ENCODE peak calls at places on chromosomes 7 and 10, in five cellular contexts. G is endothelial cell of umbilical vein; O is naive thymus-derived CD4-positive, alpha-beta T cell; I is fibroblast of lung; E is HCT116. R is an unnamed sample.

GRCh38 chr10:13327516-13327915 is 20.6 kb downstream of the SEPHS1 start:
- DNase-seq in G (peak; percentile 28), O (no peak), I (no peak), E (no peak), R (no peak)

GRCh38 chr10:72660220-72660619 is 31.7 kb upstream of the MCU start:
- DNase-seq in G (no peak), O (no peak), I (no peak), E (no peak), R (no peak)

GRCh38 chr7:57250801-57251200 is 118.6 kb upstream of the ZNF479 start:
- DNase-seq in G (no peak), O (no peak), I (no peak), E (no peak), R (no peak)

GRCh38 chr10:3538291-3538849 is 246.6 kb downstream of the KLF6 start:
- DNase-seq in G (peak; percentile 31), O (no peak), I (no peak), E (no peak), R (no peak)

GRCh38 chr10:44352316-44353127 is 32.4 kb downstream of the CXCL12 start:
- DNase-seq in G (no peak), O (no peak), I (peak; percentile 74), E (no peak), R (peak; percentile 59)

GRCh38 chr7:22551768-22552513 is 52.0 kb upstream of the STEAP1B start:
- DNase-seq in G (no peak), O (no peak), I (no peak), E (no peak), R (no peak)

GRCh38 chr7:147535619-147536200 is 1054.9 kb upstream of the C7orf33 start:
- DNase-seq in G (no peak), O (no peak), I (peak; percentile 26), E (no peak), R (peak; percentile 51)

GRCh38 chr10:63707254-63707910 is 186.2 kb downstream of the REEP3 start:
- DNase-seq in G (peak; percentile 99), O (no peak), I (peak; percentile 100), E (peak; percentile 98), R (peak; percentile 96)

GRCh38 chr10:78411716-78412115 is 378.1 kb downstream of the RPS24 start:
- DNase-seq in G (no peak), O (no peak), I (no peak), E (no peak), R (no peak)

GRCh38 chr10:23065549-23065948 is 29.8 kb upstream of the MSRB2 start:
- DNase-seq in G (peak; percentile 6), O (no peak), I (peak; percentile 78), E (no peak), R (peak; percentile 68)

GRCh38 chr10:75231672-75232581 is 3.8 kb downstream of the COMTD1 start:
- DNase-seq in G (no peak), O (peak; percentile 18), I (no peak), E (no peak), R (no peak)

GRCh38 chr10:88091490-88092061 is 228.2 kb downstream of the PTEN start:
- DNase-seq in G (no peak), O (peak; percentile 64), I (no peak), E (no peak), R (no peak)

GRCh38 chr7:158369290-158369689 is 218.3 kb downstream of the PTPRN2 start:
- DNase-seq in G (no peak), O (no peak), I (no peak), E (no peak), R (no peak)

GRCh38 chr10:99834410-99834809 is 52.0 kb downstream of the ABCC2 start:
- DNase-seq in G (no peak), O (no peak), I (peak; percentile 21), E (peak; percentile 12), R (peak; percentile 42)

GRCh38 chr7:110156511-110156910 is 934.4 kb upstream of the LRRN3 start:
- DNase-seq in G (no peak), O (no peak), I (no peak), E (no peak), R (no peak)

GRCh38 chr7:29337628-29338116 is 143.1 kb downstream of the CHN2 start:
- DNase-seq in G (no peak), O (no peak), I (no peak), E (no peak), R (no peak)

GRCh38 chr7:33982425-33982786 is 77.1 kb downstream of the BMPER start:
- DNase-seq in G (peak; percentile 41), O (no peak), I (peak; percentile 68), E (peak; percentile 33), R (peak; percentile 49)

GRCh38 chr10:14652067-14652466 is 122.6 kb downstream of the FAM107B start:
- DNase-seq in G (peak; percentile 16), O (no peak), I (no peak), E (no peak), R (peak; percentile 65)

GRCh38 chr7:138961159-138961558 is 20.0 kb downstream of the KIAA1549 start:
- DNase-seq in G (peak; percentile 39), O (no peak), I (peak; percentile 80), E (no peak), R (no peak)

GRCh38 chr7:151632750-151633515 is 113.2 kb upstream of the RHEB start:
- DNase-seq in G (peak; percentile 34), O (peak; percentile 65), I (peak; percentile 35), E (no peak), R (no peak)

DNA sequence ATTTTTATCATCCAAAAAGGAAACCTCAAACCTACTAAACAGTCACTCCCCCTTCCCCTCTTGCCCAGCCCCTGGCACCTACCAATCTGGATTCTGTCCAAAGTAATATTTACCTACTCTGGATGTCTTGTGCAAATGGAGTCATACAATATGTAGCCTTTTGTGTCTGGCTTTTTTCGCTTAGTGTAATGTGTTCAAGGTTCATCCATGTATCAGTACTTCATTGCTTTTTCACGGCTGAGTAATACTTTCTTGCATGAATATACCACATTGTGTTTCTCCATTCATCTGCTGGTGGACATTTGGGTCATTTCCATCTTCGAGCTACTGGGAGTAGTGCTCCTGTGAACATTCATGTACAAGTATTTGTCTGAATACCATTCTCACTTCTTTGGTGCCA is 113.6 kb downstream of the EEPD1 start:
- DNase-seq in G (no peak), O (no peak), I (no peak), E (no peak), R (no peak)
- H3K4me1 ChIP-seq in G (no peaks in the 10 kb centered on the region), O (peaks cover 4% of the 10 kb centered on the region), I (no peaks in the 10 kb centered on the region), E (no peaks in the 10 kb centered on the region), R (peaks cover 42% of the 10 kb centered on the region)

DNA sequence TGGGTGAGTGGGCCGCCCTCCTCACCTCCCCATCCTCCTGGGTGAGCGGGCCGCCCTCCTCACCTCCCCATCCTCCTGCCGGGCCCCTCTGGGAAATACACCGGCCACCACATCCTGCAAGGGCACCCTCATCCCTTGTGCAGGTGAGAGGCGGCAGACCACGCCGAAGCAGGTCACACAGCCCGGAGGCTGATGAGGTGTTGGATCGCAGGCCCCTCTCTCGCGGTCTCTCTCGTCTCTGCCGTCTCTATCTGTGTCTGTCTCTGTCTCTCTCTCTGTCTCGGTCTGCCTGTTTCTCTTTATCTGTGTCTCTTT is 30.8 kb upstream of the FOXL3 start:
- DNase-seq in G (no peak), O (no peak), I (no peak), E (no peak), R (no peak)
- H3K9me3 ChIP-seq in G (no peaks in the 10 kb centered on the region), O (peaks cover 10% of the 10 kb centered on the region), I (peaks cover 4% of the 10 kb centered on the region), E (peaks cover 30% of the 10 kb centered on the region), R (no peaks in the 10 kb centered on the region)

GRCh38 chr10:6430581-6430980 is 149.5 kb downstream of the PRKCQ start:
- DNase-seq in G (no peak), O (no peak), I (no peak), E (no peak), R (no peak)

GRCh38 chr10:6423004-6423403 is 157.1 kb downstream of the PRKCQ start:
- DNase-seq in G (no peak), O (peak; percentile 36), I (no peak), E (no peak), R (no peak)

GRCh38 chr10:6423413-6424170 is 156.5 kb downstream of the PRKCQ start:
- DNase-seq in G (no peak), O (no peak), I (no peak), E (no peak), R (no peak)

GRCh38 chr10:6427357-6427959 is 152.6 kb downstream of the PRKCQ start:
- DNase-seq in G (no peak), O (no peak), I (no peak), E (no peak), R (no peak)

DNA sequence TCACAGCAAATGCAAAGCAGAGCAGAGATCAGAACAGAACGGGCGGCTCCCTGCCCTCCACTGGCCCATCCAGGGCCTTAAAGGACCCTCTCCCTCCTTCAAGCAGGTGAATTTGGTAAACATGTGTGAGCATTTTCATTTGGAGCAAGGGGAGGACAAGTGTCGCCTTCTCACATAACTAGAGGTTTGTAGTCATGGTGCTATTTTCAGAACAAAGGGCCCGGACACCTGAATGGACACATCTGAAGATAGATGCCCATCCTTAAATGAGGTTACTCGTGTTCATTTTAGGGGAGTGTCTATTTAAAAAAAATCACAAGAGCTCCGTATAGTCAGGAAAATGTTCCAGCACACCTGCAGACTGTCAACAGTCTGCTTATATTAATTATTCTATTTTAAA is 153.8 kb downstream of the PRKCQ start:
- DNase-seq in G (no peak), O (no peak), I (no peak), E (no peak), R (no peak)
- H3K36me3 ChIP-seq in G (no peaks in the 10 kb centered on the region), O (peaks cover 11% of the 10 kb centered on the region), I (no peaks in the 10 kb centered on the region), E (no peaks in the 10 kb centered on the region), R (no peaks in the 10 kb centered on the region)

DNA sequence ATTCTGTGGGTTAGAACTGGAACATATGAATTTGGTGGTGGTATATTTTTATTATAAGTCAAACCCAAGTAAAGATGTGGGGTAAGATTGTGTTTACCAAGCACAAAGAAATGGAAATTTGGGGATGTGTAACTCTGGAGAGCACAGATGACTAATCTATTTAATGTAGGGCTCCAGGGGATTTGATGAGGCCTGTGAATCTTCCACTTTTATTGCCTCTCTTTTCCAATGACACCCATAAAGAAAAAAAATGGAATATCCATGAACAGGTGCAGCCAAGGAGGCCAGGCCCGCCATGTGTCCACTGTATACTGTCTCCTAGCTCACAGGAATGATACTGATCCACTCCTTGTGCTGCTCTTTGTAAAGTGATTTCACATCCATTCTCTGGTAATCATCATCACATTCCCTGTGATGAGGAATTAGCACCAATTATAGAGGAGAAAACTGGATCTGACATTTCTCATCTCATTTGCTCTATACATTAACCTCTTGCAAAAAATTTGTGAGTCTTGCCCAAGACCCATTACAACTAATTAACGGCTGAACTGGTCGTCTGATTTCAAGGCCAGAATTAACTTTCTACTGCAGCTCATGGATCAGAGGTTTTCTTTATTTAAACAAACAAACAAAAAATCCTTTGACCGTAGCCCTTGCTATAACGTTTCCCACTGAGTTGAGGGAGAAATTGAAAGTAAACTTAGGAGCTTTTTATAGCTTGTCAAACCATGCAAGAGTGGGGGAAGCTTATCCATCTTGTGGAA is 3.0 kb downstream of the SRGN start:
- DNase-seq in G (peak; percentile 44), O (no peak), I (peak; percentile 34), E (no peak), R (peak; percentile 39)
- H3K4me1 ChIP-seq in G (peaks cover 44% of the 10 kb centered on the region), O (peaks cover 48% of the 10 kb centered on the region), I (peaks cover 4% of the 10 kb centered on the region), E (peaks cover 2% of the 10 kb centered on the region), R (peaks cover 24% of the 10 kb centered on the region)

GRCh38 chr7:106819546-106819945 is 45.5 kb upstream of the PIK3CG start:
- DNase-seq in G (peak; percentile 64), O (no peak), I (no peak), E (no peak), R (no peak)

GRCh38 chr7:106813705-106814305 is 51.3 kb upstream of the PIK3CG start:
- DNase-seq in G (peak; percentile 40), O (no peak), I (no peak), E (no peak), R (peak; percentile 9)

GRCh38 chr7:106818736-106819135 is 46.3 kb upstream of the PIK3CG start:
- DNase-seq in G (no peak), O (no peak), I (no peak), E (no peak), R (no peak)

GRCh38 chr7:106814887-106815286 is 50.2 kb upstream of the PIK3CG start:
- DNase-seq in G (peak; percentile 19), O (no peak), I (no peak), E (no peak), R (no peak)

GRCh38 chr7:106817098-106817497 is 48.0 kb upstream of the PIK3CG start:
- DNase-seq in G (no peak), O (no peak), I (no peak), E (no peak), R (no peak)
- H3K9me3 ChIP-seq in G (no peaks in the 10 kb centered on the region), O (no peaks in the 10 kb centered on the region), I (no peaks in the 10 kb centered on the region), E (no peaks in the 10 kb centered on the region), R (no peaks in the 10 kb centered on the region)